ENCODE peak calls at places on chromosomes 5 and 9, in five cellular contexts. One of them, this sample, is unnamed.

GRCh38 chr5:150510460-150511263 is 2.7 kb downstream of the NDST1 start:
- DNase-seq in SK-N-MC: no peak
- DNase-seq in anterior cingulate cortex: no peak
- DNase-seq in A172: no peak
- DNase-seq in LoVo: no peak
- DNase-seq in this sample: no peak

GRCh38 chr9:120578614-120579013 is 1.4 kb downstream of the CDK5RAP2 start:
- DNase-seq in SK-N-MC: no peak
- DNase-seq in anterior cingulate cortex: no peak
- DNase-seq in A172: no peak
- DNase-seq in LoVo: no peak
- DNase-seq in this sample: no peak

GRCh38 chr9:129559506-129559881 is 61.4 kb downstream of the C9orf50 start:
- DNase-seq in SK-N-MC: no peak
- DNase-seq in anterior cingulate cortex: no peak
- DNase-seq in A172: no peak
- DNase-seq in LoVo: no peak
- DNase-seq in this sample: no peak

GRCh38 chr5:136811551-136811950 is 446.2 kb upstream of the TRPC7 start:
- DNase-seq in SK-N-MC: no peak
- DNase-seq in anterior cingulate cortex: no peak
- DNase-seq in A172: peak
- DNase-seq in LoVo: peak
- DNase-seq in this sample: peak

GRCh38 chr9:134178781-134179551 is 14.6 kb upstream of the RNU6ATAC start:
- DNase-seq in SK-N-MC: no peak
- DNase-seq in anterior cingulate cortex: no peak
- DNase-seq in A172: peak
- DNase-seq in LoVo: no peak
- DNase-seq in this sample: no peak

GRCh38 chr5:33794550-33795300 is 97.1 kb downstream of the ADAMTS12 start:
- DNase-seq in SK-N-MC: no peak
- DNase-seq in anterior cingulate cortex: no peak
- DNase-seq in A172: peak
- DNase-seq in LoVo: no peak
- DNase-seq in this sample: no peak

GRCh38 chr5:144284931-144285330 is 114.3 kb downstream of the KCTD16 start:
- DNase-seq in SK-N-MC: no peak
- DNase-seq in anterior cingulate cortex: no peak
- DNase-seq in A172: no peak
- DNase-seq in LoVo: no peak
- DNase-seq in this sample: no peak

GRCh38 chr5:76472338-76473336 is 69.6 kb downstream of the IQGAP2 start:
- DNase-seq in SK-N-MC: no peak
- DNase-seq in anterior cingulate cortex: no peak
- DNase-seq in A172: no peak
- DNase-seq in LoVo: peak
- DNase-seq in this sample: no peak

GRCh38 chr5:87825583-87825982 is 412.9 kb upstream of the CCNH start:
- DNase-seq in SK-N-MC: peak
- DNase-seq in anterior cingulate cortex: no peak
- DNase-seq in A172: no peak
- DNase-seq in LoVo: no peak
- DNase-seq in this sample: no peak

GRCh38 chr5:140044041-140044440 is 942 bp upstream of the NRG2 start:
- DNase-seq in SK-N-MC: no peak
- DNase-seq in anterior cingulate cortex: no peak
- DNase-seq in A172: no peak
- DNase-seq in LoVo: no peak
- DNase-seq in this sample: no peak

GRCh38 chr5:79832911-79833310 is 143.3 kb downstream of the CMYA5 start:
- DNase-seq in SK-N-MC: no peak
- DNase-seq in anterior cingulate cortex: no peak
- DNase-seq in A172: no peak
- DNase-seq in LoVo: no peak
- DNase-seq in this sample: no peak

GRCh38 chr5:154117930-154118329 is 72.6 kb upstream of the GALNT10 start:
- DNase-seq in SK-N-MC: no peak
- DNase-seq in anterior cingulate cortex: no peak
- DNase-seq in A172: no peak
- DNase-seq in LoVo: no peak
- DNase-seq in this sample: no peak

GRCh38 chr5:134247411-134247810 is 21.5 kb upstream of the PPP2CA start:
- DNase-seq in SK-N-MC: no peak
- DNase-seq in anterior cingulate cortex: no peak
- DNase-seq in A172: peak
- DNase-seq in LoVo: peak
- DNase-seq in this sample: peak